ENCODE peak calls at places on chromosomes 16 and 17, in four cellular contexts. T is NCI-H1694 treated with DMSO at 0.1 percent for 48 hours, Z is HCT116, P is esophagus muscularis mucosa. K is an unnamed sample.

GRCh38 chr17:71405101-71405500 is 715.7 kb upstream of the SOX9 start:
- DNase-seq in Z (no peak), T (no peak), P (no peak), K (no peak)

GRCh38 chr16:309476-309875 is 26.5 kb downstream of the PDIA2 start:
- DNase-seq in P (no peak), Z (no peak), T (no peak), K (no peak)

GRCh38 chr17:56319531-56319930 is 166.3 kb downstream of the ANKFN1 start:
- DNase-seq in T (peak), Z (peak), P (no peak), K (no peak)

GRCh38 chr17:48024149-48025039 is 13.2 kb downstream of the COPZ2 start:
- DNase-seq in Z (peak), T (no peak), P (no peak), K (peak)

GRCh38 chr16:7397901-7398300 is 65.3 kb downstream of the RBFOX1 start:
- DNase-seq in Z (no peak), T (no peak), P (no peak), K (no peak)

GRCh38 chr16:1416521-1416941 is 2.0 kb upstream of the UNKL start:
- DNase-seq in P (no peak), T (no peak), Z (no peak), K (no peak)

GRCh38 chr17:61720016-61720795 is 129.2 kb upstream of the NACA2 start:
- DNase-seq in T (no peak), Z (no peak), P (no peak), K (no peak)

GRCh38 chr16:4505356-4506153 is 29.4 kb downstream of the HMOX2 start:
- DNase-seq in T (no peak), Z (no peak), P (no peak), K (no peak)

GRCh38 chr16:22648941-22649340 is 138.2 kb downstream of the NPIPB5 start:
- DNase-seq in T (no peak), P (no peak), Z (no peak), K (no peak)

GRCh38 chr16:17369441-17369951 is 101.3 kb downstream of the XYLT1 start:
- DNase-seq in P (no peak), Z (no peak), T (no peak), K (peak)

GRCh38 chr17:33871720-33872535 is 383.2 kb upstream of the CCL2 start:
- DNase-seq in T (no peak), P (no peak), Z (no peak), K (no peak)

GRCh38 chr16:5386989-5387388 is 289.4 kb upstream of the EEF2KMT start:
- DNase-seq in P (no peak), T (no peak), Z (no peak), K (no peak)

GRCh38 chr17:51419476-51419875 is 159.1 kb downstream of the UTP18 start:
- DNase-seq in Z (no peak), T (no peak), P (no peak), K (no peak)

GRCh38 chr16:57801098-57801855 is 1.0 kb downstream of the KIFC3 start:
- DNase-seq in T (no peak), Z (no peak), P (no peak), K (peak)

GRCh38 chr16:67979955-67980678 is at the start of gene DPEP3:
- DNase-seq in T (no peak), P (no peak), Z (no peak), K (peak)